ENCODE peak calls at places on chromosomes 11 and 22, in five cellular contexts. One of them, this sample, is unnamed.

GRCh38 chr11:128520886-128521696 is 66.3 kb downstream of the ETS1 start:
- DNase-seq in retinal pigment epithelial cell: no peak
- DNase-seq in foreskin fibroblast: no peak
- DNase-seq in Peyer's patch: no peak
- DNase-seq in epithelial cell of esophagus: no peak
- DNase-seq in this sample: no peak

GRCh38 chr11:12287009-12287373 is 90.4 kb upstream of the PARVA start:
- DNase-seq in Peyer's patch: no peak
- DNase-seq in foreskin fibroblast: peak
- DNase-seq in retinal pigment epithelial cell: peak
- DNase-seq in epithelial cell of esophagus: peak
- DNase-seq in this sample: peak

GRCh38 chr11:76391039-76391438 is 9.9 kb downstream of the GVQW3 start:
- DNase-seq in Peyer's patch: no peak
- DNase-seq in foreskin fibroblast: no peak
- DNase-seq in epithelial cell of esophagus: no peak
- DNase-seq in retinal pigment epithelial cell: no peak
- DNase-seq in this sample: no peak

GRCh38 chr11:6505577-6506240 is 8.6 kb downstream of the DNHD1 start:
- DNase-seq in retinal pigment epithelial cell: peak
- DNase-seq in epithelial cell of esophagus: peak
- DNase-seq in foreskin fibroblast: peak
- DNase-seq in Peyer's patch: no peak
- DNase-seq in this sample: peak

GRCh38 chr11:120867988-120868387 is 155.9 kb upstream of the TBCEL start:
- DNase-seq in epithelial cell of esophagus: peak
- DNase-seq in retinal pigment epithelial cell: no peak
- DNase-seq in foreskin fibroblast: peak
- DNase-seq in Peyer's patch: no peak
- DNase-seq in this sample: no peak

GRCh38 chr22:36806824-36807223 is 10.0 kb downstream of the PVALB start:
- DNase-seq in epithelial cell of esophagus: no peak
- DNase-seq in retinal pigment epithelial cell: no peak
- DNase-seq in Peyer's patch: no peak
- DNase-seq in foreskin fibroblast: no peak
- DNase-seq in this sample: no peak

GRCh38 chr11:122778148-122778547 is 60.2 kb upstream of the CRTAM start:
- DNase-seq in foreskin fibroblast: no peak
- DNase-seq in retinal pigment epithelial cell: no peak
- DNase-seq in epithelial cell of esophagus: peak
- DNase-seq in Peyer's patch: no peak
- DNase-seq in this sample: no peak

GRCh38 chr22:38628444-38628843 is 27.7 kb downstream of the FAM227A start:
- DNase-seq in foreskin fibroblast: no peak
- DNase-seq in epithelial cell of esophagus: no peak
- DNase-seq in Peyer's patch: no peak
- DNase-seq in retinal pigment epithelial cell: no peak
- DNase-seq in this sample: no peak

GRCh38 chr11:130103296-130103814 is 33.7 kb downstream of the APLP2 start:
- DNase-seq in foreskin fibroblast: peak
- DNase-seq in retinal pigment epithelial cell: peak
- DNase-seq in epithelial cell of esophagus: peak
- DNase-seq in Peyer's patch: no peak
- DNase-seq in this sample: no peak

GRCh38 chr22:16845465-16845864 is 20.3 kb upstream of the XKR3 start:
- DNase-seq in retinal pigment epithelial cell: no peak
- DNase-seq in foreskin fibroblast: no peak
- DNase-seq in Peyer's patch: no peak
- DNase-seq in epithelial cell of esophagus: no peak
- DNase-seq in this sample: no peak

GRCh38 chr22:50560034-50560433 is 2.7 kb downstream of the SYCE3 start:
- DNase-seq in epithelial cell of esophagus: peak
- DNase-seq in retinal pigment epithelial cell: no peak
- DNase-seq in foreskin fibroblast: no peak
- DNase-seq in Peyer's patch: no peak
- DNase-seq in this sample: no peak

GRCh38 chr11:18700375-18700774 is 1.8 kb downstream of the TMEM86A start:
- DNase-seq in foreskin fibroblast: no peak
- DNase-seq in retinal pigment epithelial cell: peak
- DNase-seq in Peyer's patch: no peak
- DNase-seq in epithelial cell of esophagus: peak
- DNase-seq in this sample: no peak

GRCh38 chr22:50192056-50192824 is 6.5 kb downstream of the TRABD start:
- DNase-seq in Peyer's patch: no peak
- DNase-seq in retinal pigment epithelial cell: no peak
- DNase-seq in epithelial cell of esophagus: peak
- DNase-seq in foreskin fibroblast: peak
- DNase-seq in this sample: no peak

GRCh38 chr11:75249704-75250103 is 9.1 kb downstream of the TPBGL start:
- DNase-seq in retinal pigment epithelial cell: no peak
- DNase-seq in foreskin fibroblast: no peak
- DNase-seq in epithelial cell of esophagus: no peak
- DNase-seq in Peyer's patch: no peak
- DNase-seq in this sample: no peak

GRCh38 chr22:19663286-19663815 is 51.0 kb upstream of the SEPTIN5 start:
- DNase-seq in epithelial cell of esophagus: peak
- DNase-seq in foreskin fibroblast: peak
- DNase-seq in retinal pigment epithelial cell: peak
- DNase-seq in Peyer's patch: no peak
- DNase-seq in this sample: no peak

GRCh38 chr11:66637557-66638176 is 836 bp upstream of the RBM4 start:
- DNase-seq in Peyer's patch: no peak
- DNase-seq in foreskin fibroblast: no peak
- DNase-seq in epithelial cell of esophagus: peak
- DNase-seq in retinal pigment epithelial cell: no peak
- DNase-seq in this sample: no peak

GRCh38 chr22:50008151-50009040 is 4.2 kb downstream of the IL17REL start:
- DNase-seq in retinal pigment epithelial cell: no peak
- DNase-seq in epithelial cell of esophagus: no peak
- DNase-seq in foreskin fibroblast: no peak
- DNase-seq in Peyer's patch: peak
- DNase-seq in this sample: no peak

GRCh38 chr11:118056806-118057205 is 20.1 kb upstream of the TMPRSS4 start:
- DNase-seq in foreskin fibroblast: no peak
- DNase-seq in Peyer's patch: no peak
- DNase-seq in epithelial cell of esophagus: no peak
- DNase-seq in retinal pigment epithelial cell: no peak
- DNase-seq in this sample: no peak

GRCh38 chr11:84524422-84525051 is 1102.6 kb downstream of the DLG2 start:
- DNase-seq in Peyer's patch: no peak
- DNase-seq in epithelial cell of esophagus: peak
- DNase-seq in foreskin fibroblast: peak
- DNase-seq in retinal pigment epithelial cell: no peak
- DNase-seq in this sample: no peak

GRCh38 chr11:109237636-109238035 is 184.4 kb upstream of the C11orf87 start:
- DNase-seq in retinal pigment epithelial cell: peak
- DNase-seq in foreskin fibroblast: no peak
- DNase-seq in epithelial cell of esophagus: no peak
- DNase-seq in Peyer's patch: no peak
- DNase-seq in this sample: no peak

GRCh38 chr22:36546092-36546804 is 17.3 kb upstream of the EIF3D start:
- DNase-seq in foreskin fibroblast: no peak
- DNase-seq in Peyer's patch: no peak
- DNase-seq in epithelial cell of esophagus: peak
- DNase-seq in retinal pigment epithelial cell: no peak
- DNase-seq in this sample: no peak

GRCh38 chr22:20206709-20207215 is 55.9 kb upstream of the CCDC188 start:
- DNase-seq in Peyer's patch: peak
- DNase-seq in retinal pigment epithelial cell: no peak
- DNase-seq in foreskin fibroblast: no peak
- DNase-seq in epithelial cell of esophagus: peak
- DNase-seq in this sample: no peak

GRCh38 chr11:10622957-10623787 is 54.7 kb upstream of the LYVE1 start:
- DNase-seq in epithelial cell of esophagus: peak
- DNase-seq in Peyer's patch: no peak
- DNase-seq in retinal pigment epithelial cell: no peak
- DNase-seq in foreskin fibroblast: no peak
- DNase-seq in this sample: no peak

GRCh38 chr11:64019106-64020031 is 16.4 kb upstream of the FLRT1 start:
- DNase-seq in retinal pigment epithelial cell: no peak
- DNase-seq in Peyer's patch: no peak
- DNase-seq in epithelial cell of esophagus: no peak
- DNase-seq in foreskin fibroblast: no peak
- DNase-seq in this sample: no peak

GRCh38 chr11:68127791-68128681 is 6.8 kb upstream of the CHKA start:
- DNase-seq in Peyer's patch: peak
- DNase-seq in epithelial cell of esophagus: no peak
- DNase-seq in foreskin fibroblast: no peak
- DNase-seq in retinal pigment epithelial cell: no peak
- DNase-seq in this sample: no peak

GRCh38 chr11:119700536-119701346 is 28.3 kb downstream of the NECTIN1 start:
- DNase-seq in Peyer's patch: peak
- DNase-seq in retinal pigment epithelial cell: no peak
- DNase-seq in foreskin fibroblast: no peak
- DNase-seq in epithelial cell of esophagus: peak
- DNase-seq in this sample: no peak

GRCh38 chr11:27234043-27234668 is 128.9 kb downstream of the CCDC34 start:
- DNase-seq in retinal pigment epithelial cell: peak
- DNase-seq in Peyer's patch: peak
- DNase-seq in epithelial cell of esophagus: peak
- DNase-seq in foreskin fibroblast: peak
- DNase-seq in this sample: no peak

GRCh38 chr22:39133871-39134270 is 18.6 kb downstream of the CBX7 start:
- DNase-seq in retinal pigment epithelial cell: no peak
- DNase-seq in epithelial cell of esophagus: no peak
- DNase-seq in Peyer's patch: no peak
- DNase-seq in foreskin fibroblast: no peak
- DNase-seq in this sample: no peak

GRCh38 chr22:30046716-30047363 is 33.4 kb upstream of the HORMAD2 start:
- DNase-seq in Peyer's patch: no peak
- DNase-seq in foreskin fibroblast: no peak
- DNase-seq in retinal pigment epithelial cell: no peak
- DNase-seq in epithelial cell of esophagus: no peak
- DNase-seq in this sample: no peak
- H3K4me3 ChIP-seq in Peyer's patch: no peak
- H3K4me3 ChIP-seq in foreskin fibroblast: no peak
- H3K4me3 ChIP-seq in retinal pigment epithelial cell: no peak
- H3K4me3 ChIP-seq in epithelial cell of esophagus: no peak
- H3K4me3 ChIP-seq in this sample: no peak

GRCh38 chr22:23698673-23699235 is 7.9 kb downstream of the RGL4 start:
- DNase-seq in foreskin fibroblast: no peak
- DNase-seq in retinal pigment epithelial cell: no peak
- DNase-seq in Peyer's patch: peak
- DNase-seq in epithelial cell of esophagus: no peak
- DNase-seq in this sample: no peak

GRCh38 chr22:23696326-23696851 is 5.6 kb downstream of the RGL4 start:
- DNase-seq in retinal pigment epithelial cell: no peak
- DNase-seq in Peyer's patch: peak
- DNase-seq in epithelial cell of esophagus: peak
- DNase-seq in foreskin fibroblast: no peak
- DNase-seq in this sample: no peak

GRCh38 chr22:23698094-23698493 is 7.3 kb downstream of the RGL4 start:
- DNase-seq in epithelial cell of esophagus: no peak
- DNase-seq in retinal pigment epithelial cell: no peak
- DNase-seq in foreskin fibroblast: no peak
- DNase-seq in Peyer's patch: peak
- DNase-seq in this sample: no peak

GRCh38 chr22:23695748-23696325 is 5.0 kb downstream of the RGL4 start:
- DNase-seq in epithelial cell of esophagus: no peak
- DNase-seq in foreskin fibroblast: no peak
- DNase-seq in retinal pigment epithelial cell: no peak
- DNase-seq in Peyer's patch: peak
- DNase-seq in this sample: no peak

DNA sequence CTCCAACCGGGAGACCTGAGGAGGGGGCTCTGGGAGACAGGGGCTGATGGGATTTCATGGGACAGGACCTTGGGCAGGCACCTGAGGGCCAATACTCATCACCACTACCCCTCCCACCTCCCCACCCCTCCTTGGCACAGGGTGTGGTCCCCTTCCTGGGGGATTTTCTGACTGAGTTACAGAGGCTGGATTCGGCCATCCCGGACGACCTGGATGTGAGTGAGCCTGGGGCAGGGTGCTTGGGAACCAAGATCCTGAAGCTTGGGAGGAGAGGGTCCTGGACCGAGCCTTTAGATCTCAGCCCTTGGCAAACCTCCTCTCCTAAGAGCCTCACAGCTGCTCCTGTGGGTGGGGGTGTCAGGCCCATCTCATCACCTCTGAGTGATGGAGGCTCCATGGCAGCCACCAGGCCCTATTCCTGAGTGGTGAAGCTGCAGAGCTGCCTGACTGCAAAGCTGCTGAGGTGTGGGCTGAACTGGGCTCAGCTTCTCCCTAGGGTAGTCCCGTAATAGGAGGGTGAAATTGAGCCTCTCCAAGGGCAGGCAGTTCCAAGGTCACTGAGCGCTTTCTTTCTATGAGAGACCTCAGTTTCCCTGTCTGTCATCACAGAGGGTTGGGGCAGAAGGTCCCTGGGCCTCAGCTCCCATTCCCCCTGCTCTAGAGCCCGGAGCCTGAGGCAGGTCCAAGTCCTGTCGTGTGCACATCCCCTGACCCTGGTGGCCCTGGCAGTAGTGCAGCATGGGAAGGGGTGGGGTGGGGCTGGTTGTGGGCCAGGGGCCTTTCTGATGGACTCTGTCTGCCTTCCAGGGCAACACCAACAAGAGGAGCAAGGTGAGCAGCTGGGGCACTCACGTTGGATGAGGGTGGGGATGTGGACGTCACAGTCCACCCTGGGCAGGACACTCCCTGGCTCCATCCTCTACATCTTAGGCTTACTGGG is 6.5 kb downstream of the RGL4 start:
- DNase-seq in Peyer's patch: peak
- DNase-seq in retinal pigment epithelial cell: no peak
- DNase-seq in epithelial cell of esophagus: no peak
- DNase-seq in foreskin fibroblast: no peak
- DNase-seq in this sample: no peak
- TF ChIP-seq CTCF in Peyer's patch: no peak
- TF ChIP-seq CTCF in retinal pigment epithelial cell: no peak
- TF ChIP-seq CTCF in epithelial cell of esophagus: no peak
- TF ChIP-seq CTCF in foreskin fibroblast: no peak
- TF ChIP-seq CTCF in this sample: no peak

GRCh38 chr11:65525659-65526480 is 987 bp downstream of the SCYL1 start:
- DNase-seq in Peyer's patch: peak
- DNase-seq in retinal pigment epithelial cell: no peak
- DNase-seq in epithelial cell of esophagus: no peak
- DNase-seq in foreskin fibroblast: no peak
- DNase-seq in this sample: no peak

GRCh38 chr11:65522640-65523322 is 2.1 kb upstream of the SCYL1 start:
- DNase-seq in foreskin fibroblast: no peak
- DNase-seq in retinal pigment epithelial cell: no peak
- DNase-seq in Peyer's patch: no peak
- DNase-seq in epithelial cell of esophagus: no peak
- DNase-seq in this sample: no peak

GRCh38 chr11:65524010-65524746 is 705 bp upstream of the SCYL1 start:
- DNase-seq in Peyer's patch: no peak
- DNase-seq in retinal pigment epithelial cell: no peak
- DNase-seq in epithelial cell of esophagus: no peak
- DNase-seq in foreskin fibroblast: no peak
- DNase-seq in this sample: no peak

GRCh38 chr11:65526744-65527143 is 1.9 kb downstream of the SCYL1 start:
- DNase-seq in epithelial cell of esophagus: no peak
- DNase-seq in retinal pigment epithelial cell: no peak
- DNase-seq in foreskin fibroblast: no peak
- DNase-seq in Peyer's patch: peak
- DNase-seq in this sample: no peak

GRCh38 chr11:65524747-65525658 is at the start of gene SCYL1:
- DNase-seq in retinal pigment epithelial cell: no peak
- DNase-seq in foreskin fibroblast: peak
- DNase-seq in Peyer's patch: peak
- DNase-seq in epithelial cell of esophagus: peak
- DNase-seq in this sample: no peak
- H3K4me3 ChIP-seq in retinal pigment epithelial cell: peak
- H3K4me3 ChIP-seq in foreskin fibroblast: peak
- H3K4me3 ChIP-seq in Peyer's patch: peak
- H3K4me3 ChIP-seq in epithelial cell of esophagus: peak
- H3K4me3 ChIP-seq in this sample: peak

GRCh38 chr11:132523929-132524328 is 1008.4 kb downstream of the OPCML start:
- DNase-seq in Peyer's patch: no peak
- DNase-seq in foreskin fibroblast: no peak
- DNase-seq in epithelial cell of esophagus: peak
- DNase-seq in retinal pigment epithelial cell: no peak
- DNase-seq in this sample: no peak
- TF ChIP-seq CTCF in Peyer's patch: no peak
- TF ChIP-seq CTCF in foreskin fibroblast: no peak
- TF ChIP-seq CTCF in epithelial cell of esophagus: no peak
- TF ChIP-seq CTCF in retinal pigment epithelial cell: no peak
- TF ChIP-seq CTCF in this sample: no peak

This sample was measured in epithelial cell of proximal tubule.